ENCODE peak calls at places on chromosomes 7 and 10, in five cellular contexts. J is OCI-LY7; H is esophagus muscularis mucosa; D is left lung; F is CD8-positive, alpha-beta T cell. Q is an unnamed sample.

GRCh38 chr7:54743580-54743979 is 15.4 kb downstream of the SEC61G start:
- DNase-seq in J (no peak), F (no peak), H (no peak), D (no peak), Q (no peak)

GRCh38 chr7:92359801-92360200 is 87.5 kb upstream of the GATAD1 start:
- DNase-seq in D (no peak), H (no peak), F (no peak), J (no peak), Q (no peak)

GRCh38 chr10:101043356-101043707 is 12.3 kb downstream of the SFXN3 start:
- DNase-seq in F (no peak), H (no peak), J (no peak), D (no peak), Q (peak; percentile 29)

GRCh38 chr10:26737730-26738129 is 40.2 kb downstream of the PDSS1 start:
- DNase-seq in F (no peak), H (no peak), J (peak; percentile 64), D (no peak), Q (no peak)

GRCh38 chr10:61187601-61188000 is 243.6 kb upstream of the RHOBTB1 start:
- DNase-seq in F (no peak), J (no peak), D (no peak), H (no peak), Q (no peak)

GRCh38 chr10:14844948-14845347 is 6.8 kb downstream of the HSPA14 start:
- DNase-seq in J (no peak), F (no peak), H (no peak), D (no peak), Q (no peak)

GRCh38 chr10:100697070-100697469 is 48.3 kb upstream of the PAX2 start:
- DNase-seq in D (no peak), J (no peak), F (no peak), H (no peak), Q (peak; percentile 93)

GRCh38 chr7:149859369-149859768 is 14.4 kb upstream of the ATP6V0E2 start:
- DNase-seq in J (no peak), F (no peak), H (no peak), D (no peak), Q (no peak)

GRCh38 chr7:132837529-132837928 is 244.4 kb downstream of the CHCHD3 start:
- DNase-seq in D (no peak), H (no peak), J (no peak), F (no peak), Q (no peak)

GRCh38 chr7:38703093-38703492 is 71.9 kb upstream of the AMPH start:
- DNase-seq in J (no peak), F (no peak), D (no peak), H (no peak), Q (no peak)

GRCh38 chr7:106358103-106358663 is 73.4 kb upstream of the NAMPT start:
- DNase-seq in F (no peak), H (no peak), D (no peak), J (no peak), Q (no peak)
- H3K27ac ChIP-seq in F (no peak overlapping the region), H (no peak overlapping the region), D (no peak overlapping the region), J (no peak overlapping the region), Q (no peak overlapping the region)

DNA sequence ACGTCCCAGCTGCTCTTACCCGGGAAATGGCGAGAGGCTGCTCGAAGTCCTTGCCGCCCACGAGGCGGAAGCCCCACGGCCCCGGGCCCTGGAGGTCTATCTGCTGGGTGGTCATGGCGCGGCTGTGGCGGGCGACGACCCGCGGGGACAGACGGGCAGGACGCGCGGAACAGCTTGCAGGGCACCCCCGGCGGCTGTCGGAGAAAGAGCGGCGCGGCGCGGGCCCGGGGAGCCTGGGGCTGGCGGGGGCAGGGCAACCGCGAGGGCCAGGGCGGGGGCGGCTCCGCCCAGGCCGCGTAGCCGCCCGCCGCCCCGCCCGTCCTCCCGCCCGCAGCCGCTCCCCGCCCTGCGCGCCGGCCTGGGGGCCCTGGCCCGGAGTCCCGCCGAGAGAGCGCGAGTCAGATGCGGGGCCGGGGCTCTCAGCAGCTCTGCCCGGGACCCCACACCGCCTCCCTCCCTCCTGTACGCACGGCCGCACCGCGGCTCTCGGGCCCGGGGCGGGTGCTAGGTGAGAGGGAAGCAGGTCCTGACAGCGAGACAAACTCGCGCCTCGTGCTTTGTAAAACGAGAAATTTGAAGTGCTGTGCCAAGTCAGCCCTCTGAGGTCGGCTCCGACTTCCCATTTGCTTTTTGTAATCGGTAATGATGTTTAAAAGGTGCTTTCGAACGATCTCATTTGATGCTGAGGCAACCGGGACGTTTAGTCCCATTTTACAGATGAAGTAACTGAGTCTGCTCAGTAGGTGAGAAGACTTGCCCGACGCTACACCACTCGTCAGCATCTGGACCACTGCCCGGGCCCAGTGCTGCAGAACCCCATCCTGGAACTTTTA is at the start of gene PDLIM1:
- DNase-seq in J (peak; percentile 71), F (no peak), H (no peak), D (peak; percentile 91), Q (peak; percentile 22)
- TF ChIP-seq CTCF in J (peak; percentile 28), F (no peak), H (peak; percentile 5), D (peak; percentile 31), Q (no peak)

GRCh38 chr10:93491589-93492121 is 4.8 kb upstream of the CEP55 start:
- DNase-seq in J (no peak), F (no peak), D (no peak), H (peak; percentile 24), Q (no peak)

GRCh38 chr10:93481213-93481930 is 762 bp downstream of the MYOF start:
- DNase-seq in D (no peak), J (no peak), F (no peak), H (no peak), Q (no peak)

GRCh38 chr10:93488956-93489528 is 6.9 kb upstream of the MYOF start:
- DNase-seq in F (no peak), J (no peak), D (no peak), H (no peak), Q (no peak)

GRCh38 chr10:93481931-93482834 is at the start of gene MYOF:
- DNase-seq in F (peak; percentile 22), D (peak; percentile 80), H (peak; percentile 92), J (peak; percentile 72), Q (peak; percentile 53)

GRCh38 chr10:93485690-93486089 is 3.6 kb upstream of the MYOF start:
- DNase-seq in D (no peak), J (peak; percentile 13), F (no peak), H (no peak), Q (no peak)
- H3K4me3 ChIP-seq in D (no peak overlapping the region), J (no peak overlapping the region), F (no peak overlapping the region), H (no peak overlapping the region), Q (no peak overlapping the region)

GRCh38 chr7:116325517-116325916 is 115.2 kb downstream of the TES start:
- DNase-seq in D (no peak), F (no peak), J (no peak), H (no peak), Q (no peak)
- H3K27ac ChIP-seq in D (no peak overlapping the region), F (no peak overlapping the region), J (no peak overlapping the region), H (no peak overlapping the region), Q (no peak overlapping the region)

DNA sequence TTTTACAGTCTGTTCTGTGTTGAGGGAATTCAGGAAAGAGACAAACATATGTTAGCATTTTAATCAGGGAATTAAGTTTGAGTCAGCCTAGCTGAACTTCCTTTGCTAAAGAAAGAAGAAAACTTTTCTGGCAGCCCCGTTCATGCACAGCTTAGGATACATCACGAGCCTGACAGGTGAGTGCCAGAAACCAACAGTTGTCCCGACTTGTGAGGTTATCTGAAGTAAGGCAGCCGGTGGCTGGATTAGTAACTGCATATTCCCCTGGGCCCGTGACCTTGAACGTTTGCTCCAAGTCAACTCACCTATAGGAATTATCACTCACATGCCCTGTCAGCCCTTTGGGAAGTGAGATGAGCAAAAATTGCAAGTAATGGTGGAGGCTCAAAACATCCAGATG is 24.1 kb downstream of the RBM17 start:
- DNase-seq in F (no peak), H (no peak), J (no peak), D (no peak), Q (no peak)
- TF ChIP-seq CTCF in F (no peak), H (no peak), J (no peak), D (no peak), Q (no peak)